ENCODE peak calls at places on chromosomes 12 and 14, in four cellular contexts. U is H1, Y is mesendoderm, N is neuronal stem cell. M is an unnamed sample. For H3K4me1, the result is how much of the 10 kb centered on the place peaks cover.

GRCh38 chr14:100547633-100548294 is 39.5 kb downstream of the BEGAIN start:
- DNase-seq in U (no peak), Y (no peak), N (no peak), M (no peak)

GRCh38 chr12:55728185-55728931 is 451 bp downstream of the CD63 start:
- DNase-seq in U (no peak), Y (peak), N (no peak), M (peak)

GRCh38 chr12:12718853-12719252 is 1.7 kb downstream of the CDKN1B start:
- DNase-seq in U (no peak), Y (no peak), N (no peak), M (peak)

GRCh38 chr12:43728117-43728516 is 30.5 kb downstream of the PUS7L start:
- DNase-seq in U (no peak), Y (no peak), N (no peak), M (no peak)

GRCh38 chr14:100772607-100773165 is 46.0 kb downstream of the DLK1 start:
- DNase-seq in U (no peak), Y (no peak), N (no peak), M (no peak)

GRCh38 chr12:12819752-12820311 is 6.7 kb downstream of the DDX47 start:
- DNase-seq in U (no peak), Y (peak), N (no peak), M (peak)

GRCh38 chr14:60266021-60266937 is 17.3 kb downstream of the PPM1A start:
- DNase-seq in U (no peak), Y (peak), N (no peak), M (no peak)

GRCh38 chr12:27226319-27226984 is 17.6 kb upstream of the STK38L start:
- DNase-seq in U (no peak), Y (no peak), N (no peak), M (peak)

GRCh38 chr12:124418156-124418555 is 123.3 kb downstream of the RFLNA start:
- DNase-seq in U (no peak), Y (no peak), N (no peak), M (no peak)

GRCh38 chr12:116257213-116257612 is 20.3 kb downstream of the MED13L start:
- DNase-seq in U (no peak), Y (peak), N (no peak), M (peak)

GRCh38 chr14:90757452-90757851 is 58.8 kb downstream of the TTC7B start:
- DNase-seq in U (no peak), Y (no peak), N (no peak), M (peak)

GRCh38 chr12:642633-643477 is 20.4 kb downstream of the NINJ2 start:
- DNase-seq in U (peak), Y (peak), N (peak), M (peak)

GRCh38 chr12:111458773-111459172 is 53.0 kb downstream of the SH2B3 start:
- DNase-seq in U (peak), Y (no peak), N (no peak), M (no peak)

GRCh38 chr12:94186461-94187237 is 38.3 kb downstream of the PLXNC1 start:
- DNase-seq in U (peak), Y (peak), N (peak), M (peak)

GRCh38 chr14:24840204-24840893 is 206.4 kb upstream of the GZMB start:
- DNase-seq in U (no peak), Y (peak), N (no peak), M (peak)

GRCh38 chr12:19689801-19690472 is 250.6 kb downstream of the AEBP2 start:
- DNase-seq in U (no peak), Y (no peak), N (no peak), M (no peak)

GRCh38 chr12:2084553-2085296 is 31.9 kb downstream of the CACNA1C start:
- DNase-seq in U (no peak), Y (no peak), N (no peak), M (peak)

GRCh38 chr12:131077931-131078391 is 124.3 kb downstream of the ADGRD1 start:
- DNase-seq in U (no peak), Y (no peak), N (no peak), M (no peak)

GRCh38 chr12:9651265-9651729 is 18.2 kb upstream of the CLEC2D start:
- DNase-seq in U (no peak), Y (peak), N (no peak), M (peak)

GRCh38 chr12:17438141-17438540 is 651.9 kb downstream of the RERGL start:
- DNase-seq in U (no peak), Y (no peak), N (no peak), M (no peak)

GRCh38 chr12:54197037-54197909 is 8.5 kb upstream of the SMUG1 start:
- DNase-seq in U (no peak), Y (no peak), N (no peak), M (peak)

GRCh38 chr12:29249930-29250329 is 100.9 kb downstream of the FAR2 start:
- DNase-seq in U (no peak), Y (no peak), N (no peak), M (no peak)

GRCh38 chr12:107429006-107429698 is 256.4 kb upstream of the PWP1 start:
- DNase-seq in U (no peak), Y (no peak), N (no peak), M (no peak)

GRCh38 chr12:100450726-100451125 is 22.9 kb upstream of the NR1H4 start:
- DNase-seq in U (no peak), Y (no peak), N (no peak), M (no peak)

GRCh38 chr12:110256780-110257431 is 24.1 kb upstream of the ATP2A2 start:
- DNase-seq in U (no peak), Y (no peak), N (no peak), M (peak)

GRCh38 chr12:42474391-42474790 is 115.2 kb downstream of the PRICKLE1 start:
- DNase-seq in U (no peak), Y (no peak), N (no peak), M (peak)

GRCh38 chr14:99531221-99532096 is 50.2 kb downstream of the CCNK start:
- DNase-seq in U (no peak), Y (peak), N (peak), M (peak)

GRCh38 chr12:42611571-42612257 is 22.2 kb upstream of the PRICKLE1 start:
- DNase-seq in U (no peak), Y (peak), N (no peak), M (no peak)

GRCh38 chr14:102819176-102819628 is 42.0 kb downstream of the TRAF3 start:
- DNase-seq in U (no peak), Y (no peak), N (no peak), M (no peak)

GRCh38 chr12:51683763-51684357 is 92.8 kb downstream of the SCN8A start:
- DNase-seq in U (no peak), Y (no peak), N (no peak), M (peak)

GRCh38 chr12:132253698-132254480 is 75.5 kb downstream of the GALNT9 start:
- DNase-seq in U (no peak), Y (no peak), N (no peak), M (no peak)

GRCh38 chr12:27462851-27463250 is 16.3 kb downstream of the SMCO2 start:
- DNase-seq in U (no peak), Y (no peak), N (no peak), M (no peak)

GRCh38 chr12:124130717-124131670 is 158.0 kb downstream of the ZNF664 start:
- DNase-seq in U (no peak), Y (peak), N (no peak), M (peak)

GRCh38 chr12:48366131-48366530 is 15.4 kb upstream of the ZNF641 start:
- DNase-seq in U (no peak), Y (peak), N (no peak), M (no peak)

GRCh38 chr14:23641915-23642588 is 5.9 kb downstream of the DHRS2 start:
- DNase-seq in U (no peak), Y (no peak), N (no peak), M (no peak)

GRCh38 chr14:72164420-72165150 is 232.4 kb downstream of the RGS6 start:
- DNase-seq in U (no peak), Y (no peak), N (no peak), M (no peak)

GRCh38 chr12:57940052-57940914 is 1.1 kb upstream of the ATP23 start:
- DNase-seq in U (no peak), Y (no peak), N (no peak), M (no peak)

GRCh38 chr12:14408208-14408607 is 42.7 kb downstream of the ATF7IP start:
- DNase-seq in U (no peak), Y (peak), N (no peak), M (peak)

GRCh38 chr12:130949806-130950205 is 3.9 kb upstream of the ADGRD1 start:
- DNase-seq in U (no peak), Y (no peak), N (no peak), M (no peak)

GRCh38 chr12:110937104-110937641 is 16.8 kb upstream of the MYL2 start:
- DNase-seq in U (peak), Y (peak), N (peak), M (peak)

DNA sequence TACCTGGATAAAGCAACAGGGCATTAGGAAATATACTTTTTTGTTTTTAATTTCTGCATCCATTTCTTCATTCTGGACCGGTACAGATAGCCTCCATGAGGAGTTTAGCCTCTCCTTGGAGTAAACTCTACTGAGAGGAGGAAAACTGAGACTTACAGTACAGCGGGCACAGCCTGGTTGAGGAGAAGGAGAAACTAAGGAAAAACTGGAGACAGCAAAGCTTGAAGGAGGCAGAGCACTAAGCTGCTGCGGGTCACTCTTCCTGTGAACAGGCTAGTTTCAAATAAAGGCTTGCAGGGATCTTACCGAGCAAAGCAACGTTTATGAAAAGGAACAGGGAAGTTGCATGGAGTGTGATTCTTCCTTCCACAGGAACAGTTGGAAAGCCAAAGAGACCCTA is 362 bp upstream of the SSTR1 start:
- DNase-seq in U (no peak), Y (no peak), N (peak), M (no peak)
- H2BK15ac ChIP-seq in U (no peak), Y (no peak), N (no peak), M (no peak)

DNA sequence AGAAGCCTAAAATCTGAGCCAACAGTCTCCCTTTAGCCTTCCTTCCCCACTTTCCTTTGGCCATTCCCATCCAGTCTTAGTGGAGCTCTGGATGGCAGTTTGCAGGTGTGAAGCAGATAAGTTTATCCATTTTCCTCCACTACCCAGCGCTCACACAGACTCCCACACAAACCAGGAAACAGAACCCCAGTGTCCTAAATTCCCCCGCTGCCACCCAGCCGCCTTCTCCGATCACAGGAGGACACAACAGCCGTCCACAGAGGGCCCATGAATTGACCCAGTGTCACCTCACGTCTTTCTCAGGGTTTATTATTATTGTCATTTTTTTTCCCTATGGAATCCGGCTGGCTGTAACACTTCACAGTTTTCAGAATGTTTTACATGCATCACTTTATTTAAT is 16.4 kb downstream of the CD9 start:
- DNase-seq in U (no peak), Y (no peak), N (no peak), M (no peak)
- H3K4me1 ChIP-seq in U (under half), Y (under half), N (under half), M (under half)

DNA sequence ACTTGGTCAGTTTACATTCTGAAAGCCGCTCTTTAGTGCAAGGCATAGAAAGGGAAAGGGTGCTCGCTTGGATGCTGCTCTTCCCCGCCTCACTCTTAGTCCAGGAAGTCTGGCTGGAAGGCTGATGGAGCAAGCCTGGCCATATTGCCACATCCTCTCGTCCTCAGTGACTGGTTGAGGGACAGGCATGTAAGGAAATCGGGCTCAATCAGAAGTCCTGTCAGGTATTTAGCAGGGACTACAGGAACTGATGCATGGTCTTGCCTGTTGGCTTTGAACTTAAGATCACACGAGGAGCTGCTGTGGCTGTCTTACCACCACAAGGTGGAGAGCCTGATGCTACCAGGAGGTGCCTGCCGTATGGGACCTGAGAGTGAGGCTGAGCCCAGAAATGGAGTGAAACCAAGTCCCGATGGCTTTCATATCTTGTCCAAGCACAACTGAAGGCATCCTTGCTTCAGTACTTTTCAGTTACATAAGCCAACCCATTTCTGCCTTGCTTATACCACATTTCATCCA is 10.7 kb upstream of the C12orf75 start:
- DNase-seq in U (no peak), Y (peak), N (no peak), M (no peak)
- H2BK15ac ChIP-seq in U (no peak), Y (no peak), N (no peak), M (no peak)

DNA sequence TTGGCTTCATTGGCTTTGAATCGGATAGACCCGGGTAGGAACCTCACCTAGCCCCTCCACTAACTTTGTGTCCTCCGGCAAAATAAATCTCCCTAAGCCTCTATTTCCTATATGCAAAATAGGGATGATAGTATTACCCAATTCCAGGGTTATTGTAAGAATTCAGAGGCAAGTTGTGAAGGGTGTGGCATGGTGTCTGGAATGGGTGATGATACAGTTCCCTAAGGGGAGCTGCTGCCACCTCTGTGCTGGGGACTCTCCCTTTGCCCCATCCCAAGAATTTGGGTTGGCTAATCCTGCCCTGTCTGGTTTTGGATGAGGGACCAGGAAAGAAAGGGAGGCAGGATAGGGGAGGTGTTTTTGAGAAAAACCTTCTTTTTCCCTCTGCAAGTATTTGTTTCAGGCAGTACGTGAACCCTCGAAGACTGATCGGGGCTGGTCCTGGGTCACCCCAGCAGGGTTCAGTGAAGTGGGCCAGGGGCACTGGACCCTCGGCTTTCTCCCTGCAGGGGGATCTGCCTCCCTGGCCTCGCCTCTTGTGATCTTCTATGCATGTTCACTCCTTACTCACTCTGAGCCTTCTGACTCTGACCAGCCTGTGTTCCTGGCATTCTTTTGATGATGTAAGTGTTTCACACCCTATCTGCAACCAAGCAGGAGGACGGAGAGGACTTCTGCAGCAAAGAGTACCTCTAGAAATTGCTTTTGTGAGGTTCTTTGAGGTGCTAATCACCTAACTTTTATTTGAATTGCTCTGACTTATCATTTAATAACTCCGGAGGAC is 60.8 kb downstream of the RASSF3 start:
- DNase-seq in U (no peak), Y (peak), N (no peak), M (peak)
- H3K4me1 ChIP-seq in U (under half), Y (under half), N (under half), M (under half)

DNA sequence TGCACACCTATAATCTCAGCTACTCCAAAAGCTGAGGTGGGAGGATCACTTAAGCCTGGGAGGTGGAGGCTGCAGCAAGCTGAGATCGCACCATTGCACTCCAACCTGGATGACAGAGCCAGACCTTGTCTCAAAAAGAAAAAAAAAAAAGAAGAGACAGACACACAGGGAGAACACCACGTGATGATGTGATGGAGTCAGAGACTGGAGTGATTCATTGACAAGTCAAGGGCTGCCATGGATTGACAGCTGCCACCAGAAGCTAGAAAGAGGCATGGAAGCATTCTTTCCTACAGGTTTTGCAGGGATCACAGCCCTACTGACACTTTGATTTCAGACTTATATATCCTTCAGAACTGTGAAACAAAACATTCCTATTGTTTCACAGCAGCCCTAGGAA is 3.5 kb upstream of the HCFC2 start:
- DNase-seq in U (no peak), Y (no peak), N (no peak), M (no peak)
- H2BK15ac ChIP-seq in U (no peak), Y (no peak), N (no peak), M (no peak)